ENCODE peak calls at places on chromosomes 2 and 18, in five cellular contexts. P, N, J, B and Q are unnamed samples. For H3K36me3, the result is how much of the 10 kb centered on the place peaks cover.

GRCh38 chr2:78051480-78051879 is 529.3 kb upstream of the LRRTM4 start:
- DNase-seq in P (no peak), N (no peak), J (no peak), B (no peak), Q (no peak)

GRCh38 chr2:200575957-200576356 is 9.9 kb upstream of the AOX1 start:
- DNase-seq in P (no peak), N (peak), J (peak), B (no peak), Q (peak)

GRCh38 chr2:238461051-238461450 is 34.3 kb downstream of the ASB1 start:
- DNase-seq in P (no peak), N (no peak), J (no peak), B (no peak), Q (no peak)

GRCh38 chr2:72993147-72993546 is 75.8 kb downstream of the EMX1 start:
- DNase-seq in P (peak), N (peak), J (peak), B (peak), Q (peak)

GRCh38 chr18:73514449-73514848 is 633.2 kb downstream of the FBXO15 start:
- DNase-seq in P (no peak), N (no peak), J (no peak), B (no peak), Q (no peak)

GRCh38 chr2:237734905-237735623 is 63.5 kb upstream of the RBM44 start:
- DNase-seq in P (no peak), N (no peak), J (no peak), B (no peak), Q (no peak)

GRCh38 chr2:134206573-134206972 is 47.3 kb upstream of the MGAT5 start:
- DNase-seq in P (no peak), N (peak), J (no peak), B (no peak), Q (peak)

GRCh38 chr18:33918571-33918970 is 306.1 kb downstream of the NOL4 start:
- DNase-seq in P (no peak), N (no peak), J (no peak), B (no peak), Q (no peak)

GRCh38 chr2:168970860-168971650 is 60.1 kb downstream of the ABCB11 start:
- DNase-seq in P (no peak), N (no peak), J (no peak), B (no peak), Q (no peak)

GRCh38 chr2:62928015-62928414 is 122.6 kb upstream of the OTX1 start:
- DNase-seq in P (no peak), N (no peak), J (peak), B (no peak), Q (no peak)

GRCh38 chr2:200104015-200104414 is 148.6 kb downstream of the MAIP1 start:
- DNase-seq in P (no peak), N (peak), J (no peak), B (no peak), Q (peak)

GRCh38 chr2:234792566-234792965 is 159.3 kb upstream of the SH3BP4 start:
- DNase-seq in P (no peak), N (no peak), J (peak), B (peak), Q (no peak)

GRCh38 chr2:85926931-85927527 is 38.2 kb upstream of the ST3GAL5 start:
- DNase-seq in P (no peak), N (peak), J (no peak), B (no peak), Q (no peak)

DNA sequence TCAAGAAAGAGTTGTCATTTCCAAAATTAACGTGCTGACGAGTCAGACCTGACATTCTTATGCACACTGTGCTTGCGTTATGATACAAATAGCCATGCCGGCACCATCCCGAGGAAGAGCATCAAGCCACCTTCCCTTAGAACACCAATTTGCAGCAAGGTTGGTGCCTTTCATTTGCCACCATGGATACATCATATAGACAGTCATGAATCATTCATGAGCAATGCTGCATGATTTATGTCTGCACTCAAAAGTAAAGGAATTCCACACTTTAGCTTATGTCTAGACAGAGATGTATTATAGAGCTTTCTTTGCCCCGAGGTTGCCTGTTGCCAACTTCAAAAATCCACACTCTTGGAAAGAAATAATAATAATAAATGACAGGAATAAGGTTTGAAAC is 166.9 kb downstream of the VWC2L start:
- DNase-seq in P (no peak), N (peak), J (no peak), B (no peak), Q (no peak)
- H2AFZ ChIP-seq in P (no peak), N (no peak), J (no peak), B (no peak), Q (no peak)

GRCh38 chr2:240733803-240734495 is 42.3 kb downstream of the AQP12A start:
- DNase-seq in P (no peak), N (no peak), J (no peak), B (peak), Q (no peak)
- H3K36me3 ChIP-seq in P (under half), N (under half), J (under half), B (under half), Q (under half)

DNA sequence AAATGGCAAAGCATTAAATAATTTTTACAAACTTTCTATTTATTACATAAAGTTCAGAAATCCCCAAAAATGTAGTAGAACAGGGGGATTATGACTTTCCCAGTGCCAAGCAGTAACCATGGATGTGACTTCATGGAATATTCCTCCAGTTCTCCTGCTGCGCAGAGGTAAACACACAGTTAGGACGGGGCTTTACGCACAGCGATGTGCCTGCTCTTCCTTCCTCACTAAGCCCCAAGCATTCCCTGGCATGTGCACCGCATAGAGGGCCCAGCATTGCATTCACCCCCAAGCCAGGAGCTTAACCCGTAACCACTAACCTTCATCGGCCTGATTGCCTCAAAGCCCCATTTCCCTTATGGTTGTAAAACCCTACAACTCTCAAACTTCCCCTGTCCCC is 471.7 kb downstream of the SOX11 start:
- DNase-seq in P (no peak), N (no peak), J (no peak), B (no peak), Q (no peak)
- H2AFZ ChIP-seq in P (no peak), N (no peak), J (no peak), B (peak), Q (no peak)

GRCh38 chr2:223598994-223599645 is 3.0 kb downstream of the SCG2 start:
- DNase-seq in P (no peak), N (peak), J (no peak), B (no peak), Q (peak)

GRCh38 chr2:223599646-223600009 is 2.5 kb downstream of the SCG2 start:
- DNase-seq in P (no peak), N (no peak), J (no peak), B (no peak), Q (no peak)

GRCh38 chr2:223594259-223594658 is 7.9 kb downstream of the SCG2 start:
- DNase-seq in P (no peak), N (no peak), J (no peak), B (no peak), Q (no peak)

GRCh38 chr2:223596208-223596607 is 6.0 kb downstream of the SCG2 start:
- DNase-seq in P (no peak), N (no peak), J (no peak), B (no peak), Q (no peak)

DNA sequence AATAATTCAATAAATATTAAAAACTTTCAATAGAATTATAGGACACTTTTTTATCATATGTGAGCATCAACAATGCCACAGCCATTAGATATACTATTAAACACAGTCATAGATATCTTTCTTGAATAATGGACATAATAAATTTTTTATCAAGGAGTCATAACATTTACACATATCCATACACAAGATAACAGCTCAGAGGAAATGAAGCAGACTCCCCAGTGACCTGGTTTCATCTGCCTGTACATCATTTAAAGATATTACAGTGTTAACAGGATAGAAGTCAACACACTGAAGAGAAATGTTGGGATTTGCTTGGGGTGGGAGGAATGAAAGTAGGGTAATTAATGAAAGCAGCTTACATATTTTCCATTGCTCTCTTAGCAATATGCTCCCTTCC is 5.1 kb downstream of the SCG2 start:
- DNase-seq in P (no peak), N (peak), J (no peak), B (no peak), Q (peak)
- H3K36me3 ChIP-seq in P (under half), N (under half), J (under half), B (under half), Q (under half)